ENCODE peak calls at places on chromosome 15, in five cellular contexts. One of them, this sample, is unnamed.

GRCh38 chr15:44713006-44713966 is 2.0 kb downstream of the B2M start:
- DNase-seq in stimulated activated naive CD8-positive, alpha-beta T cell treated with anti-CD3 and anti-CD28 coated beads, Interleukin-15, Interleukin-2, amounts not matched to agents 100 U/mL and 50 U/mL, for 24 hours: no peak
- DNase-seq in SK-N-SH: peak
- DNase-seq in T-helper 2 cell: no peak
- DNase-seq in effector memory CD8-positive, alpha-beta T cell: no peak
- DNase-seq in this sample: peak

GRCh38 chr15:45254405-45255293 is 2.6 kb downstream of the SLC28A2 start:
- DNase-seq in stimulated activated naive CD8-positive, alpha-beta T cell treated with anti-CD3 and anti-CD28 coated beads, Interleukin-15, Interleukin-2, amounts not matched to agents 100 U/mL and 50 U/mL, for 24 hours: no peak
- DNase-seq in effector memory CD8-positive, alpha-beta T cell: no peak
- DNase-seq in T-helper 2 cell: no peak
- DNase-seq in SK-N-SH: no peak
- DNase-seq in this sample: no peak

GRCh38 chr15:60384526-60385127 is 13.2 kb downstream of the ANXA2 start:
- DNase-seq in T-helper 2 cell: no peak
- DNase-seq in SK-N-SH: no peak
- DNase-seq in stimulated activated naive CD8-positive, alpha-beta T cell treated with anti-CD3 and anti-CD28 coated beads, Interleukin-15, Interleukin-2, amounts not matched to agents 100 U/mL and 50 U/mL, for 24 hours: no peak
- DNase-seq in effector memory CD8-positive, alpha-beta T cell: no peak
- DNase-seq in this sample: no peak

GRCh38 chr15:45143056-45143455 is 13.3 kb downstream of the DUOX1 start:
- DNase-seq in stimulated activated naive CD8-positive, alpha-beta T cell treated with anti-CD3 and anti-CD28 coated beads, Interleukin-15, Interleukin-2, amounts not matched to agents 100 U/mL and 50 U/mL, for 24 hours: no peak
- DNase-seq in SK-N-SH: no peak
- DNase-seq in T-helper 2 cell: no peak
- DNase-seq in effector memory CD8-positive, alpha-beta T cell: no peak
- DNase-seq in this sample: no peak

GRCh38 chr15:28994830-28995180 is 109.0 kb downstream of the APBA2 start:
- DNase-seq in stimulated activated naive CD8-positive, alpha-beta T cell treated with anti-CD3 and anti-CD28 coated beads, Interleukin-15, Interleukin-2, amounts not matched to agents 100 U/mL and 50 U/mL, for 24 hours: no peak
- DNase-seq in T-helper 2 cell: no peak
- DNase-seq in effector memory CD8-positive, alpha-beta T cell: no peak
- DNase-seq in SK-N-SH: no peak
- DNase-seq in this sample: no peak

GRCh38 chr15:63856711-63857458 is 23.1 kb upstream of the HERC1 start:
- DNase-seq in SK-N-SH: no peak
- DNase-seq in effector memory CD8-positive, alpha-beta T cell: no peak
- DNase-seq in stimulated activated naive CD8-positive, alpha-beta T cell treated with anti-CD3 and anti-CD28 coated beads, Interleukin-15, Interleukin-2, amounts not matched to agents 100 U/mL and 50 U/mL, for 24 hours: no peak
- DNase-seq in T-helper 2 cell: no peak
- DNase-seq in this sample: no peak

GRCh38 chr15:34213690-34214089 is 3.8 kb upstream of the KATNBL1 start:
- DNase-seq in stimulated activated naive CD8-positive, alpha-beta T cell treated with anti-CD3 and anti-CD28 coated beads, Interleukin-15, Interleukin-2, amounts not matched to agents 100 U/mL and 50 U/mL, for 24 hours: no peak
- DNase-seq in effector memory CD8-positive, alpha-beta T cell: no peak
- DNase-seq in T-helper 2 cell: no peak
- DNase-seq in SK-N-SH: no peak
- DNase-seq in this sample: no peak

GRCh38 chr15:74134387-74135027 is 4.1 kb downstream of the ISLR2 start:
- DNase-seq in SK-N-SH: no peak
- DNase-seq in effector memory CD8-positive, alpha-beta T cell: no peak
- DNase-seq in stimulated activated naive CD8-positive, alpha-beta T cell treated with anti-CD3 and anti-CD28 coated beads, Interleukin-15, Interleukin-2, amounts not matched to agents 100 U/mL and 50 U/mL, for 24 hours: peak
- DNase-seq in T-helper 2 cell: no peak
- DNase-seq in this sample: no peak

GRCh38 chr15:88894819-88895767 is at the start of gene HAPLN3:
- DNase-seq in T-helper 2 cell: peak
- DNase-seq in effector memory CD8-positive, alpha-beta T cell: peak
- DNase-seq in stimulated activated naive CD8-positive, alpha-beta T cell treated with anti-CD3 and anti-CD28 coated beads, Interleukin-15, Interleukin-2, amounts not matched to agents 100 U/mL and 50 U/mL, for 24 hours: peak
- DNase-seq in SK-N-SH: peak
- DNase-seq in this sample: no peak

GRCh38 chr15:59953392-59953883 is 50.7 kb upstream of the FOXB1 start:
- DNase-seq in effector memory CD8-positive, alpha-beta T cell: no peak
- DNase-seq in SK-N-SH: no peak
- DNase-seq in stimulated activated naive CD8-positive, alpha-beta T cell treated with anti-CD3 and anti-CD28 coated beads, Interleukin-15, Interleukin-2, amounts not matched to agents 100 U/mL and 50 U/mL, for 24 hours: no peak
- DNase-seq in T-helper 2 cell: no peak
- DNase-seq in this sample: no peak

GRCh38 chr15:90561344-90562244 is 31.9 kb downstream of the CRTC3 start:
- DNase-seq in SK-N-SH: no peak
- DNase-seq in stimulated activated naive CD8-positive, alpha-beta T cell treated with anti-CD3 and anti-CD28 coated beads, Interleukin-15, Interleukin-2, amounts not matched to agents 100 U/mL and 50 U/mL, for 24 hours: peak
- DNase-seq in T-helper 2 cell: no peak
- DNase-seq in effector memory CD8-positive, alpha-beta T cell: no peak
- DNase-seq in this sample: no peak

GRCh38 chr15:37900286-37901221 is 33.9 kb upstream of the TMCO5A start:
- DNase-seq in stimulated activated naive CD8-positive, alpha-beta T cell treated with anti-CD3 and anti-CD28 coated beads, Interleukin-15, Interleukin-2, amounts not matched to agents 100 U/mL and 50 U/mL, for 24 hours: no peak
- DNase-seq in T-helper 2 cell: no peak
- DNase-seq in SK-N-SH: no peak
- DNase-seq in effector memory CD8-positive, alpha-beta T cell: no peak
- DNase-seq in this sample: peak

GRCh38 chr15:93523490-93523889 is 434.5 kb upstream of the RGMA start:
- DNase-seq in T-helper 2 cell: no peak
- DNase-seq in SK-N-SH: no peak
- DNase-seq in stimulated activated naive CD8-positive, alpha-beta T cell treated with anti-CD3 and anti-CD28 coated beads, Interleukin-15, Interleukin-2, amounts not matched to agents 100 U/mL and 50 U/mL, for 24 hours: no peak
- DNase-seq in effector memory CD8-positive, alpha-beta T cell: no peak
- DNase-seq in this sample: no peak

GRCh38 chr15:40999190-40999589 is 45.9 kb downstream of the CHAC1 start:
- DNase-seq in SK-N-SH: no peak
- DNase-seq in T-helper 2 cell: no peak
- DNase-seq in stimulated activated naive CD8-positive, alpha-beta T cell treated with anti-CD3 and anti-CD28 coated beads, Interleukin-15, Interleukin-2, amounts not matched to agents 100 U/mL and 50 U/mL, for 24 hours: no peak
- DNase-seq in effector memory CD8-positive, alpha-beta T cell: no peak
- DNase-seq in this sample: no peak

GRCh38 chr15:74726774-74727164 is 1.4 kb upstream of the CYP1A1 start:
- DNase-seq in SK-N-SH: no peak
- DNase-seq in T-helper 2 cell: no peak
- DNase-seq in stimulated activated naive CD8-positive, alpha-beta T cell treated with anti-CD3 and anti-CD28 coated beads, Interleukin-15, Interleukin-2, amounts not matched to agents 100 U/mL and 50 U/mL, for 24 hours: no peak
- DNase-seq in effector memory CD8-positive, alpha-beta T cell: no peak
- DNase-seq in this sample: no peak

GRCh38 chr15:83204697-83205096 is 2.9 kb downstream of the HDGFL3 start:
- DNase-seq in SK-N-SH: no peak
- DNase-seq in effector memory CD8-positive, alpha-beta T cell: no peak
- DNase-seq in T-helper 2 cell: no peak
- DNase-seq in stimulated activated naive CD8-positive, alpha-beta T cell treated with anti-CD3 and anti-CD28 coated beads, Interleukin-15, Interleukin-2, amounts not matched to agents 100 U/mL and 50 U/mL, for 24 hours: no peak
- DNase-seq in this sample: no peak

GRCh38 chr15:68231102-68231818 is 1.7 kb upstream of the CLN6 start:
- DNase-seq in effector memory CD8-positive, alpha-beta T cell: no peak
- DNase-seq in T-helper 2 cell: no peak
- DNase-seq in SK-N-SH: peak
- DNase-seq in stimulated activated naive CD8-positive, alpha-beta T cell treated with anti-CD3 and anti-CD28 coated beads, Interleukin-15, Interleukin-2, amounts not matched to agents 100 U/mL and 50 U/mL, for 24 hours: no peak
- DNase-seq in this sample: no peak

GRCh38 chr15:69595009-69595825 is 142.6 kb downstream of the RPLP1 start:
- DNase-seq in stimulated activated naive CD8-positive, alpha-beta T cell treated with anti-CD3 and anti-CD28 coated beads, Interleukin-15, Interleukin-2, amounts not matched to agents 100 U/mL and 50 U/mL, for 24 hours: no peak
- DNase-seq in SK-N-SH: no peak
- DNase-seq in effector memory CD8-positive, alpha-beta T cell: no peak
- DNase-seq in T-helper 2 cell: no peak
- DNase-seq in this sample: no peak

GRCh38 chr15:70140543-70141375 is 43.0 kb upstream of the TLE3 start:
- DNase-seq in SK-N-SH: no peak
- DNase-seq in stimulated activated naive CD8-positive, alpha-beta T cell treated with anti-CD3 and anti-CD28 coated beads, Interleukin-15, Interleukin-2, amounts not matched to agents 100 U/mL and 50 U/mL, for 24 hours: peak
- DNase-seq in T-helper 2 cell: no peak
- DNase-seq in effector memory CD8-positive, alpha-beta T cell: no peak
- DNase-seq in this sample: peak

GRCh38 chr15:70329179-70329578 is 231.5 kb upstream of the TLE3 start:
- DNase-seq in stimulated activated naive CD8-positive, alpha-beta T cell treated with anti-CD3 and anti-CD28 coated beads, Interleukin-15, Interleukin-2, amounts not matched to agents 100 U/mL and 50 U/mL, for 24 hours: no peak
- DNase-seq in effector memory CD8-positive, alpha-beta T cell: no peak
- DNase-seq in T-helper 2 cell: no peak
- DNase-seq in SK-N-SH: no peak
- DNase-seq in this sample: no peak

This sample was measured in A673.